ENCODE peak calls at places on chromosome 11, in seven cellular contexts. O is right lobe of liver, Z is IMR-90, Y is heart left ventricle, G is OCI-LY7, J is uterus, I is astrocyte of the spinal cord. W is an unnamed sample.
A peak's percentile ranks its signal among the peaks of the same experiment; 100 is the strongest.

GRCh38 chr11:130611791-130612251 is 163.4 kb downstream of the ADAMTS15 start:
- DNase-seq in O (no peak), Z (peak; percentile 88), Y (no peak), G (no peak), J (no peak), I (peak; percentile 77), W (no peak)

GRCh38 chr11:123254357-123254756 is 59.3 kb upstream of the CLMP start:
- DNase-seq in O (no peak), Z (no peak), Y (no peak), G (no peak), J (no peak), I (no peak), W (no peak)

GRCh38 chr11:112345166-112345565 is 84.5 kb upstream of the PLET1 start:
- DNase-seq in O (no peak), Z (no peak), Y (no peak), G (no peak), J (no peak), I (no peak), W (no peak)

GRCh38 chr11:20127671-20128527 is 32.4 kb downstream of the DBX1 start:
- DNase-seq in O (peak; percentile 77), Z (peak; percentile 69), Y (peak; percentile 72), G (peak; percentile 62), J (peak; percentile 75), I (peak; percentile 71), W (peak; percentile 50)

GRCh38 chr11:105609832-105610781 is at the start of gene GRIA4:
- DNase-seq in O (no peak), Z (peak; percentile 74), Y (peak; percentile 7), G (no peak), J (no peak), I (peak; percentile 47), W (no peak)

GRCh38 chr11:44068180-44068579 is 2.1 kb downstream of the ACCS start:
- DNase-seq in O (no peak), Z (no peak), Y (no peak), G (no peak), J (no peak), I (no peak), W (no peak)

GRCh38 chr11:31797227-31798056 is 13.7 kb downstream of the PAX6 start:
- DNase-seq in O (no peak), Z (no peak), Y (no peak), G (no peak), J (no peak), I (no peak), W (no peak)

GRCh38 chr11:102144357-102145342 is 34.4 kb downstream of the YAP1 start:
- DNase-seq in O (peak; percentile 26), Z (peak; percentile 70), Y (peak; percentile 70), G (no peak), J (peak; percentile 41), I (peak; percentile 56), W (no peak)

GRCh38 chr11:130451261-130452019 is 3.0 kb downstream of the ADAMTS15 start:
- DNase-seq in O (no peak), Z (peak; percentile 74), Y (peak; percentile 69), G (no peak), J (no peak), I (peak; percentile 71), W (no peak)

GRCh38 chr11:88439356-88439755 is 101.8 kb upstream of the CTSC start:
- DNase-seq in O (no peak), Z (no peak), Y (no peak), G (no peak), J (no peak), I (no peak), W (no peak)

GRCh38 chr11:129846508-129847335 is 31.1 kb downstream of the TMEM45B start:
- DNase-seq in O (no peak), Z (peak; percentile 92), Y (no peak), G (peak; percentile 11), J (no peak), I (peak; percentile 91), W (no peak)

DNA sequence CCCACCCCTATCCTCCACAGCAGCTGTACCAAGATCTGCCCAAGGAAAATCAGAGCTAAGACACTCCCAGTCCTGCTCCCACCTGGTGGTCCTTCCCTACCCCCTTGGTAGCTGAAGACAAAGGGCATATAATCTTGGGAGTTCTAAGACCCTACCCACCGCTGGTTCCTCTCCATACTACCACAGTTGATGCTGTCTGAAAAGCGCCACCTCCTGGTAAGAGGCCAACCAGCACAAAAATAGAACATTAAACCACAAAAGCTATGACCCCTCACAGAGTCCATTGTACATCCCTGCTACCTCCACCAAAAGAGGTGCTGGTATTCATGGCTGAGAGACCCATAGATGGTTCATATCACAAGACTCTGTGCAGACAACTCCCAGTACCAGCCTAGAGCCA is 161.5 kb upstream of the ARHGAP42 start:
- DNase-seq in O (no peak), Z (no peak), Y (no peak), G (no peak), J (no peak), I (no peak), W (no peak)
- TF ChIP-seq CTCF in O (no peak), Z (peak; percentile 27), Y (no peak), G (peak; percentile 67), J (no peak), I (no peak), W (no peak)

GRCh38 chr11:64778223-64778472 is 194 bp downstream of the SF1 start:
- DNase-seq in O (no peak), Z (no peak), Y (no peak), G (no peak), J (no peak), I (no peak), W (no peak)

GRCh38 chr11:64777449-64778222 is 706 bp downstream of the SF1 start:
- DNase-seq in O (peak; percentile 88), Z (peak; percentile 75), Y (peak; percentile 87), G (peak; percentile 92), J (peak; percentile 77), I (peak; percentile 78), W (peak; percentile 79)

GRCh38 chr11:64776425-64776824 is 1.9 kb downstream of the SF1 start:
- DNase-seq in O (no peak), Z (no peak), Y (no peak), G (no peak), J (no peak), I (no peak), W (no peak)

GRCh38 chr11:64776875-64777274 is 1.5 kb downstream of the SF1 start:
- DNase-seq in O (no peak), Z (no peak), Y (no peak), G (no peak), J (no peak), I (no peak), W (no peak)

DNA sequence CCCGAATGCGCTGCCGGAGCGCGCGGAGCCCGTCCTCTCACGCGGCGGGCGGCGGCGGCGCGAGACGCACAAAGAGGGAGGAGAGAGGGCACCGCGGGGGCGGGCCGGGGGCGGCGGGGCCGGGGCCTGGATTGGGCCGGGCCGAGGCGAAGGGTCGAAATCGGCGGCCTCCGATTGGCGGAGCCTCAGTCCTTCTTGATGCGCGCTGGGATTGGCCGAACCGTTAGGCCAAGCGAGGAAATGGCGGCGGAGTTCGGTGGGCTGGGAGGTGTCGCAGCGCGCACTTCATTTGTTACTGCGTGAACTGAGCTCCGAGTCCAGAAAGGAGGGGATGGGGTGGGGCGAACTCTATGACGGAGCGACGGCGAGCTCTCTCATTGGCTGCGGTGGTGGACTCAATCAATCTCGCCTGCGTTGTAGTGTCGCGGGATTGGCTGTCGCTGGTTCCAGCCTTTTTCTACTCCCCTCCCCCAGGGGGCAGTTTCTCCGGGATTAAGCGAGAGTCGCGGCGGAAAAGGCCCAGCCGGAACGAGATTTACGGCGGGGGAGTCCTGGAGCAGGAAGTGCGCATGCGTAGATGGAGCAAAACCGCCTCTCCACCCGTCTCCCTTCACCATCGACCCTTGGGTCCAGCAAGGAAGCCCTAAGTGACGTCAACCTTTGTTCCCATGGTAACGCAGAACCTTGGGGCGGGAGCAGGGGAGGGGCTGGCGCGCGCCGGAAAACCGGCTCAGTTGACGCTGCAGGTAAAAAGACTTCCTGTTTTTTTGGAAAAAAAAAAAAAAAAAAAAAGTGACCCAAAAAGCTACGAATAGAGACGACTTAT is at the start of gene SF1:
- DNase-seq in O (peak; percentile 98), Z (peak; percentile 100), Y (peak; percentile 100), G (peak; percentile 100), J (peak; percentile 100), I (peak; percentile 100), W (peak; percentile 91)
- TF ChIP-seq CTCF in O (peak; percentile 23), Z (peak; percentile 20), Y (no peak), G (peak; percentile 13), J (peak; percentile 38), I (no peak), W (no peak)

GRCh38 chr11:58286249-58286648 is 18.2 kb upstream of the OR10W1 start:
- DNase-seq in O (no peak), Z (peak; percentile 60), Y (no peak), G (peak; percentile 39), J (no peak), I (peak; percentile 27), W (no peak)
- TF ChIP-seq CTCF in O (peak; percentile 43), Z (peak; percentile 75), Y (peak; percentile 61), G (peak; percentile 76), J (no peak), I (peak; percentile 64), W (no peak)

GRCh38 chr11:48109046-48109666 is 107.5 kb upstream of the OR4B1 start:
- DNase-seq in O (no peak), Z (peak; percentile 63), Y (no peak), G (peak; percentile 82), J (no peak), I (peak; percentile 64), W (no peak)
- TF ChIP-seq CTCF in O (peak; percentile 44), Z (peak; percentile 57), Y (no peak), G (no peak), J (peak; percentile 29), I (peak; percentile 41), W (no peak)

DNA sequence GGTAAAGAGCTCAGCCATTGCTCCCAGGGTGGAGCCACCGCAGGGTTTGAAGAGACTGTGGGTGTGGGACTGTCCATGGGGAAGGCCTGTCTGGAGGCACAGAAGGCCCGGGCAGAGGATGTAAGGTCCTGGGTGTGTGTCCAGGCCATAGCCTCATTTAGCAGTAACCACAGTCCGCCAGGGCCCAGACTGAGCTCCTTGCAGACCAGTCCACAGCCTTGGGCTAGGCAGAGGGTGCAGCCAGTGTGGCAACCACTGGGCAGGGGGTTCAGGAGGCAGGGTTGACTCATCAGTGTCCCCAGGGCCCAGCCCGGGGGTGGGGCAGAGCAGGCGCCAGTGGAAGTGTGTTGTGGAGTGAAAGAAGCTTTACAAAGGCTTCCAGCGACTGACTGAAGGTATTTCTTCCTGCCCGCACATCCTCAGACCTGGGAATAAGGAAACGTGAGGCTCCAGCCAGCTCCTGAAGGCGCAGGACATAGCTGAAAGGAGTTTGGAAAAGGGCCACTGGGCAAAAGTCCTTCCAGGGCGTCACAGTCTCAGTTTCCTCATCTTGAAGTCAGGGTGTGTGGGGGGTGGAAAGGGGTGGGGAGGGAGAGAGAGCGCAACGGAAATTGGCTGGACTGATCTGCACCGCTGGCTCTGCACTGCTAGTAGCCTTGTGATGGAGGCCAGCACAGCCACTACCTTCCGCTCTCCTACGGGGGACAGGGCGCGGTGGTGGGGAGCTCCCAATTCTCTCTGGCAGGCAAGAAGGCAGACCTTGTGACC is 27.8 kb upstream of the WNT11 start:
- DNase-seq in O (peak; percentile 52), Z (no peak), Y (peak; percentile 65), G (peak; percentile 83), J (peak; percentile 70), I (peak; percentile 23), W (peak; percentile 52)
- TF ChIP-seq CTCF in O (no peak), Z (no peak), Y (no peak), G (no peak), J (no peak), I (no peak), W (no peak)

GRCh38 chr11:18939314-18939713 is at the start of gene MRGPRX1:
- DNase-seq in O (no peak), Z (no peak), Y (no peak), G (no peak), J (no peak), I (no peak), W (no peak)
- TF ChIP-seq CTCF in O (no peak), Z (no peak), Y (no peak), G (no peak), J (no peak), I (no peak), W (no peak)